ENCODE peak calls at places on chromosomes 4 and X, in four cellular contexts. S is Panc1, F is GM23248, L is psoas muscle. D is an unnamed sample. For H3K36me3, the result is how much of the 10 kb centered on the place peaks cover.

GRCh38 chrX:119008122-119008744 is 33.8 kb downstream of the LONRF3 start:
- DNase-seq in L (peak), S (peak), F (peak), D (peak)

GRCh38 chrX:74924449-74925209 is 623 bp downstream of the NEXMIF start:
- DNase-seq in S (no peak), L (peak), F (peak), D (peak)

GRCh38 chr4:184534511-184535391 is 60.4 kb upstream of the IRF2 start:
- DNase-seq in S (no peak), L (no peak), F (peak), D (peak)

GRCh38 chrX:41110801-41111625 is 25.8 kb downstream of the USP9X start:
- DNase-seq in S (no peak), F (no peak), L (no peak), D (peak)

GRCh38 chrX:67604979-67605703 is 61.3 kb downstream of the AR start:
- DNase-seq in F (peak), L (no peak), S (no peak), D (peak)

GRCh38 chr4:14008494-14008893 is 381.0 kb upstream of the BOD1L1 start:
- DNase-seq in F (no peak), S (no peak), L (no peak), D (no peak)

GRCh38 chr4:151700566-151701316 is 60.1 kb downstream of the GATB start:
- DNase-seq in S (no peak), L (no peak), F (no peak), D (no peak)

GRCh38 chrX:51798701-51799100 is 55.5 kb downstream of the GSPT2 start:
- DNase-seq in L (no peak), F (no peak), S (no peak), D (no peak)

GRCh38 chr4:156190606-156191005 is 236.9 kb upstream of the CTSO start:
- DNase-seq in F (peak), S (no peak), L (no peak), D (peak)

GRCh38 chr4:453267-453666 is 45.7 kb downstream of the ZNF721 start:
- DNase-seq in S (no peak), F (no peak), L (no peak), D (no peak)
- H3K36me3 ChIP-seq in S (under half), F (half or more), L (under half), D (half or more)

GRCh38 chr4:182886768-182887167 is 30.4 kb downstream of the DCTD start:
- DNase-seq in S (no peak), F (no peak), L (no peak), D (no peak)
- H3K36me3 ChIP-seq in S (under half), F (half or more), L (under half), D (under half)

GRCh38 chrX:20686256-20686655 is 419.5 kb upstream of the RPS6KA3 start:
- DNase-seq in F (no peak), L (no peak), S (no peak), D (no peak)
- H3K36me3 ChIP-seq in F (under half), L (under half), S (under half), D (under half)

GRCh38 chr4:4233610-4234009 is 6.9 kb upstream of the OTOP1 start:
- DNase-seq in S (no peak), F (no peak), L (no peak), D (no peak)
- H3K36me3 ChIP-seq in S (under half), F (under half), L (under half), D (under half)

GRCh38 chr4:891747-892146 is 40.4 kb downstream of the GAK start:
- DNase-seq in L (no peak), F (peak), S (no peak), D (no peak)

GRCh38 chr4:888029-888428 is 44.1 kb downstream of the GAK start:
- DNase-seq in S (no peak), L (no peak), F (no peak), D (no peak)

GRCh38 chr4:889516-889915 is 42.6 kb downstream of the GAK start:
- DNase-seq in S (no peak), L (no peak), F (no peak), D (no peak)

GRCh38 chr4:892780-893179 is 39.3 kb downstream of the GAK start:
- DNase-seq in S (no peak), L (no peak), F (no peak), D (no peak)

DNA sequence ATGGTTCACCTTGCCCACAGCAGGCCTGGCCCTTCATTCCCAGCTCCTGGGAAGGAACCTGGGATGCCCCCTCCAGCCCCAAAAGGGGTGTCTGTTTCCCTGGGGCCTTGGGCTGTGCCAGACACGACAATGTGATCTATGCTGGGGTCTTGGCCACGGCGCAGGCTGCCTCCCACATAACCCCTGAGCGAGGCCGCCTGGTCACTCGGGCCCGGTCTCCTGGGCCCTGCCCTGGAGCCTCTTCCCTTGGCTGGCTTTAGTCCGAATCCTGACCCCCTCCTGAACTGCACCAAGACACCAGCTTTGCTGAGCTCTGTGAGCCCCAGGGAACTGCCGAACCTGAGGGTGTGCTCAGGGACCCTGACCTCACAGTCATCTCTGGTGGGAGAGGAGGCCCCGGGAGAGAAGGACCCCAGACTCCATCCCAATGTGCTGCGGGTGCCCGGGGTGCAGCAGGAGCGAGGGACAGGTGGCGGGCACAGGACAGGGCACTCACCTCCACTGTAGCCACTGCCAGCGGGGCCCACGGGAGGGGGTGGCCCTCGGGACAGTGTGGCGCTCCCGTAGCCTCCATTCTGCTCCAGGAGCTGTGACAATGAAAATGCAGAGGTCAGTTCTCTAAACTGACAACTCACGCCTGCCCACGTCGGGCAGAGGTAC is 42.0 kb downstream of the GAK start:
- DNase-seq in F (no peak), S (no peak), L (no peak), D (no peak)
- H3K36me3 ChIP-seq in F (under half), S (under half), L (under half), D (half or more)

GRCh38 chr4:182913036-182913435 is 4.2 kb downstream of the DCTD start:
- DNase-seq in L (no peak), S (no peak), F (no peak), D (no peak)

GRCh38 chr4:182906786-182907185 is 10.4 kb downstream of the DCTD start:
- DNase-seq in F (no peak), L (no peak), S (no peak), D (peak)

GRCh38 chr4:182904271-182904761 is 12.9 kb downstream of the DCTD start:
- DNase-seq in F (no peak), L (no peak), S (no peak), D (no peak)

GRCh38 chr4:182905038-182905437 is 12.1 kb downstream of the DCTD start:
- DNase-seq in F (no peak), L (no peak), S (no peak), D (no peak)

GRCh38 chr4:182908124-182908523 is 9.1 kb downstream of the DCTD start:
- DNase-seq in F (no peak), S (no peak), L (no peak), D (no peak)
- H3K36me3 ChIP-seq in F (half or more), S (under half), L (under half), D (half or more)

GRCh38 chr4:877502-877901 is 51.6 kb upstream of the CPLX1 start:
- DNase-seq in F (no peak), S (no peak), L (no peak), D (no peak)

GRCh38 chr4:874071-874470 is 48.1 kb upstream of the CPLX1 start:
- DNase-seq in S (no peak), F (no peak), L (no peak), D (no peak)

GRCh38 chr4:875818-876423 is 50.0 kb upstream of the CPLX1 start:
- DNase-seq in F (no peak), L (no peak), S (no peak), D (no peak)

GRCh38 chr4:876780-877179 is 50.9 kb upstream of the CPLX1 start:
- DNase-seq in F (peak), S (no peak), L (no peak), D (no peak)

GRCh38 chr4:874971-875817 is 49.3 kb upstream of the CPLX1 start:
- DNase-seq in L (no peak), S (no peak), F (no peak), D (no peak)
- H3K36me3 ChIP-seq in L (under half), S (under half), F (under half), D (half or more)

GRCh38 chr4:15013585-15013984 is 11.3 kb downstream of the CPEB2 start:
- DNase-seq in L (no peak), F (no peak), S (no peak), D (peak)

GRCh38 chr4:15011166-15011565 is 8.9 kb downstream of the CPEB2 start:
- DNase-seq in L (no peak), S (no peak), F (no peak), D (no peak)

GRCh38 chr4:15010038-15010585 is 7.8 kb downstream of the CPEB2 start:
- DNase-seq in F (no peak), S (no peak), L (no peak), D (no peak)

GRCh38 chr4:15015170-15015569 is 12.9 kb downstream of the CPEB2 start:
- DNase-seq in L (no peak), F (no peak), S (no peak), D (no peak)

GRCh38 chr4:15012017-15012788 is 9.9 kb downstream of the CPEB2 start:
- DNase-seq in L (no peak), F (no peak), S (no peak), D (no peak)
- H3K36me3 ChIP-seq in L (under half), F (half or more), S (under half), D (half or more)